ENCODE peak calls at places on chromosome 1, in four cellular contexts. B is K562, R is HepG2, G is GM12878. V is an unnamed sample.
A peak's percentile ranks its signal among the peaks of the same experiment; 100 is the strongest.

GRCh38 chr1:118300808-118301207 is 115.8 kb upstream of the SPAG17 start:
- DNase-seq in R (no peak), B (no peak), G (no peak), V (peak; percentile 23)

GRCh38 chr1:196977278-196977677 is at the start of gene CFHR5:
- DNase-seq in R (no peak), G (no peak), B (no peak), V (no peak)

GRCh38 chr1:24803987-24804530 is 58.8 kb downstream of the CLIC4 start:
- DNase-seq in B (peak; percentile 20), G (no peak), R (no peak), V (no peak)

GRCh38 chr1:55063562-55063942 is 24.2 kb downstream of the PCSK9 start:
- DNase-seq in G (no peak), B (no peak), R (no peak), V (no peak)

GRCh38 chr1:6148497-6149241 is 31.5 kb downstream of the CHD5 start:
- DNase-seq in R (no peak), G (no peak), B (peak; percentile 98), V (peak; percentile 97)

GRCh38 chr1:226406401-226406881 is 1.5 kb downstream of the PARP1 start:
- DNase-seq in R (peak; percentile 30), B (no peak), G (no peak), V (no peak)

GRCh38 chr1:215606564-215607168 is 39.6 kb downstream of the KCTD3 start:
- DNase-seq in B (peak; percentile 23), G (no peak), R (no peak), V (no peak)

GRCh38 chr1:48202030-48202752 is 20.3 kb upstream of the SLC5A9 start:
- DNase-seq in B (peak; percentile 62), G (no peak), R (peak; percentile 45), V (peak; percentile 68)

GRCh38 chr1:37472281-37472680 is 2.1 kb upstream of the ZC3H12A start:
- DNase-seq in R (no peak), B (no peak), G (no peak), V (no peak)

GRCh38 chr1:174769961-174770549 is 229.7 kb upstream of the CACYBP start:
- DNase-seq in R (peak; percentile 49), G (peak; percentile 17), B (peak; percentile 46), V (peak; percentile 35)

DNA sequence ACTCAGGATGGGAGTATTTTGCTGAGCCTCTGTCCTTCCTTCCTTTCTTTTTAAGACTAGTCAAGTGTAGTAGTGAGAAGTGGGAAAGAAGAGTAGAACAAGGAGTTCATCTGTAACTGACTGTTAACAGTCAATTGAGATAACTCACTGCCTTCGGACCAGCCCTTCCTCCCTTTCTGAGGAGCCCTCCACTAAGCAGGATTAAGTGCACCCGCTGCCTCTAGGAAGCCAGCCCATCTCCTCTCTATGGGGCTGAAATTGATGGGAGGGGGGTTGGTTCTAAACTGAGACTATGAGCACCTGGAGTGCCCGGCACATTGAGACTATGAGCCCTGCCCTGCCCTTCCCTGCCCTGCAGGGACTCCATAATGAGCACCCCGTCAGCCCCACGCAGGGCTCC is 72.7 kb upstream of the TINAGL1 start:
- DNase-seq in R (no peak), B (no peak), G (no peak), V (peak; percentile 6)
- TF ChIP-seq FOXK2 in R (no peak), B (no peak), G (no peak), V (no peak)

GRCh38 chr1:31336687-31337467 is 36.0 kb downstream of the FABP3 start:
- DNase-seq in G (no peak), R (no peak), B (no peak), V (no peak)
- TF ChIP-seq FOXK2 in G (no peak), R (no peak), B (no peak), V (no peak)

DNA sequence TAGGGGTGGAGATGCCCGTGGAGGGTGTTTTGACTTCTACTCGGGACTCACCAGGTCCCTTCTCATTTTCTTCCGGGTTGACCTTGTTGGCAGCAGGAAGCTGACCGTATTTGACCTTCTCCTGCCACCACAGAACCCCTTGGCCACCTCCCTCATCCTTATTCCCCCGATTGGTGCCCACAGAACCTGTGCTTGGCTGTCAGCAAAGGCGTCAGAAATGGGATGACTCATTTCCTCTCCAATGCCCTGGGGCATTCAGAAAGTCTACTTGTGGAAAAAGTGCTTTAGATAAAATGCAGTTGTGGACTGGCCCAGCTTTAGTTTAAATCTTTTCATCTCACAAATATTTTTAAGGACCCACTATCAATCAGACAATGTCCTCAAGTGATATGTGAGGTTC is 221.8 kb upstream of the VAMP3 start:
- DNase-seq in B (no peak), G (peak; percentile 56), R (no peak), V (no peak)
- TF ChIP-seq FOXK2 in B (no peak), G (no peak), R (no peak), V (no peak)

GRCh38 chr1:107096690-107097089 is 40.2 kb downstream of the PRMT6 start:
- DNase-seq in G (no peak), B (peak; percentile 6), R (no peak), V (no peak)

GRCh38 chr1:107093385-107093784 is 36.9 kb downstream of the PRMT6 start:
- DNase-seq in G (no peak), B (no peak), R (no peak), V (no peak)

DNA sequence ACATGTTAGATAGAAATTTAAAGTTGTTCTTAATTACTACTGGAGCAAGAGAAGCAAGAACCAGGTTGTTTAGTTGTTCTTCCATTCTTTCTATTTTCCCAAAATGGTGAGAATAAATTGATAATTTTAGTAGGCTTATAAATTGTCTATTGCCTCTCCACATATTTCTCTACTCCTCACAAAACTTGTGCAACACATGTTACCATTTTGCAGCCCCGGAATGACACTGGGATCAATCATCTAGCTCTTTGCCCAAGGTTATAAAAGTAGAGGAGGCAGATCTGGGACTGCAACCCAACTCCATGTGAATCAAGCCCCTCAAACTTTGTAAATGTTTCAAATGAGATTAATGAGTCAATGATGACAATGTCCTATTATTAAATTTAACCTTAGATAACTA is 34.9 kb downstream of the PRMT6 start:
- DNase-seq in B (no peak), R (no peak), G (no peak), V (no peak)
- TF ChIP-seq FOXK2 in B (no peak), R (no peak), G (no peak), V (no peak)

DNA sequence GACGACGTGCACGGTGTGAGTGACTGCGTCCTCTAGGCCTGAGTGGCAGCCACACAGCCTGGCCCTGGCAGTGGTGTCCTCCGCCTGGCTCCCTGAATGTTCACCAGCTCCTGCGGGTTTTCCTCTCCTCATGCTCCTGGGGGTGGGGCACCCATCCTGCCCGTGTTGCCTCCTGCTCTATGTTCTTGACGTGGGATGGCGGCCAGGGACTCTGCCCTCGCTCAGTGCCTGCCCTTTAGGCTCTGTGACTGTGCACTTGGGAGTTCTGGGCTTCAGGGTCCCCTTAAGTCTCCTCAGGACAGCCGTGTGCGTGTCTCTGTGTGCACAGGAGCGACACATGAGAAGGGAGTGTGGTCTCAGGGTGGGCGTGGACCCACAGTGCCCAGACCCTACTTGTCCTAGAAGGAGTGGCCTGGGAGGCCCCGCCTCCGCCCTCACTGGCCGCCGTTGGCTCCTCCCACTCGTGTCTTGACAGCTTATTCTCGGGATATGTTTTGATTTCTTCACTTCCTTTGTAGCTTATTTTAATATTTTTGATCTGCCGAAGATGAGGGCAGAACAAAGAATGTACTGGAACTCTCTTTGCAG is 3.6 kb downstream of the SKI start:
- DNase-seq in B (peak; percentile 78), G (no peak), R (peak; percentile 78), V (peak; percentile 72)
- TF ChIP-seq FOXK2 in B (no peak), G (no peak), R (no peak), V (no peak)

DNA sequence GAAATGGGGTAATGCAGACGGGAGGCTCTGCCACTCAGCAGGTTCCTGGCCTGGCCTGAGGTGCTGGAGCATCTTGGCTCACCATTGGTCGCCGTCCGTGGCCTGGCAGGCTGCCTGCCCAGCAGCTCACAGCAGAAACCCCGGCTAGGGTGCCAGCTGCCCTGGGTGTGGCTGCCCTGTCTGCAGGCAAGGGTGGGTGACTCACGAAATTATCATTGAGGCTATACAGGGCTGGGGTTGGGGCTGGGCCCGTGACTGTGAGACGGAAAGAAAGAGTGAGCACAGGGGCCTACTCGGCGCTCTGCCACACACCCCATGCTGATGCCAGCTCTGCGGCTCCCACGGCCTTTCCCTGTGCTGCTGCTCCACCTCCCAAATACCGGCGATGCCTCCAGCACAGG is 8.0 kb upstream of the PKP1 start:
- DNase-seq in B (no peak), R (no peak), G (no peak), V (no peak)
- TF ChIP-seq FOXK2 in B (no peak), R (no peak), G (no peak), V (no peak)

GRCh38 chr1:25917996-25918395 is 11.8 kb upstream of the STMN1 start:
- DNase-seq in R (no peak), B (no peak), G (no peak), V (no peak)

GRCh38 chr1:25913166-25913565 is 6.9 kb upstream of the STMN1 start:
- DNase-seq in B (no peak), R (no peak), G (no peak), V (no peak)

GRCh38 chr1:25918615-25919014 is 12.4 kb upstream of the STMN1 start:
- DNase-seq in B (no peak), G (no peak), R (no peak), V (no peak)

GRCh38 chr1:25914074-25914995 is 8.1 kb upstream of the STMN1 start:
- DNase-seq in B (peak; percentile 4), G (no peak), R (no peak), V (no peak)

GRCh38 chr1:25916460-25916859 is 10.2 kb upstream of the STMN1 start:
- DNase-seq in G (no peak), B (no peak), R (no peak), V (no peak)
- TF ChIP-seq FOXK2 in G (no peak), B (no peak), R (no peak), V (no peak)

DNA sequence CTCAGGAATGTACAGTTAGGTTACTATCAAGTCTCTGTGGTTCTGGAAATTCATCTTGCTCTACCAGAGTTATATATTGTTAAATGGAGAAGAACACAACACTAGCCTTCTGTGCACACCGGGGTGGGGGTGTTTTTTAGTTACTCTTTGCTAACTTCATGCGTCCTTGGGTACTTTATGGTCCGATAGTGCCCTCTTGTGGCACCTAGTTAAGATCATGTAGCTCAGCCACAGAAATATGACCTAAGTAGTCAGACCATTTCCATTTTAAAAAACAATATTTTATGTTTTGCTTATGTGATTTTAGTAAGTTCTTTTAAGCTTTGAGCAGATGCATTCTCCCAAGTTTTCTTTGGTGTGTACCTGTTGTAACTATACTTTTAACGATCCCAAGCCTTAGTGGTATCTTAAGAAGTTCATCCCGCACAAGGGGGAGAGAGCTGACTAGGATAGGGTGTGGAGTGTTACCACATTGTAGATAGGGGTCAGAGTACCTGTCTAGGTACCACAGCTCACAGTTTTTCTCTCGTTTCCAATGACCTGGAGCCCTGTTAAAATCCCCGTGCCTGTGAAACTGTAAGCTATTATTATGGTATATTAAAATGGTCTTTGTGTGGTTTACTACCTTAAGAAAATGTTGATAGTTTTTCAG is 20.6 kb upstream of the SH3D21 start:
- DNase-seq in R (peak; percentile 86), G (peak; percentile 41), B (peak; percentile 79), V (peak; percentile 69)
- TF ChIP-seq FOXK2 in R (no peak), G (no peak), B (no peak), V (no peak)

GRCh38 chr1:27057389-27057788 is 44.7 kb upstream of the TENT5B start:
- DNase-seq in B (no peak), G (no peak), R (no peak), V (no peak)

GRCh38 chr1:27060879-27061278 is 48.2 kb upstream of the TENT5B start:
- DNase-seq in G (no peak), R (no peak), B (no peak), V (no peak)

GRCh38 chr1:27054381-27054780 is 41.7 kb upstream of the TENT5B start:
- DNase-seq in R (no peak), B (no peak), G (no peak), V (no peak)

GRCh38 chr1:27057801-27058647 is 45.4 kb upstream of the TENT5B start:
- DNase-seq in B (no peak), R (no peak), G (no peak), V (no peak)

GRCh38 chr1:27058976-27059688 is 46.5 kb upstream of the TENT5B start:
- DNase-seq in B (no peak), R (no peak), G (no peak), V (no peak)
- TF ChIP-seq FOXK2 in B (no peak), R (no peak), G (no peak), V (no peak)